ENCODE peak calls at places on chromosome 11, in six cellular contexts. V, Q, X, Z, O and D are unnamed samples.

GRCh38 chr11:70739811-70740474 is 341.6 kb downstream of the CTTN start:
- DNase-seq in X (no peak), V (no peak), Z (no peak), Q (no peak), O (no peak), D (no peak)

GRCh38 chr11:113613619-113614018 is 92.5 kb downstream of the TMPRSS5 start:
- DNase-seq in V (no peak), Q (no peak), O (no peak), X (no peak), Z (no peak), D (no peak)

GRCh38 chr11:36009469-36009868 is 65.6 kb downstream of the LDLRAD3 start:
- DNase-seq in O (no peak), Q (peak), Z (no peak), X (no peak), V (no peak), D (peak)

GRCh38 chr11:119187123-119187892 is 2.0 kb downstream of the NHERF4 start:
- DNase-seq in Q (no peak), X (no peak), V (no peak), O (no peak), Z (no peak), D (no peak)

GRCh38 chr11:42770444-42771065 is 541.2 kb upstream of the API5 start:
- DNase-seq in X (no peak), Z (no peak), Q (no peak), O (no peak), V (no peak), D (no peak)

GRCh38 chr11:5605849-5606248 is 9.4 kb downstream of the TRIM6 start:
- DNase-seq in X (no peak), V (no peak), O (no peak), Q (peak), Z (no peak), D (no peak)

GRCh38 chr11:9565822-9566560 is 7.5 kb upstream of the WEE1 start:
- DNase-seq in Z (no peak), O (peak), X (peak), V (peak), Q (peak), D (peak)

GRCh38 chr11:46916251-46916650 is 2.1 kb downstream of the LRP4 start:
- DNase-seq in Q (no peak), O (no peak), V (no peak), X (no peak), Z (no peak), D (no peak)

GRCh38 chr11:120707663-120708062 is 196.1 kb downstream of the GRIK4 start:
- DNase-seq in V (no peak), Q (no peak), Z (no peak), O (no peak), X (no peak), D (no peak)

GRCh38 chr11:125892071-125892470 is 4.6 kb downstream of the HYLS1 start:
- DNase-seq in O (no peak), V (no peak), Z (no peak), X (no peak), Q (no peak), D (no peak)

GRCh38 chr11:26960265-26960664 is 33.6 kb upstream of the FIBIN start:
- DNase-seq in V (no peak), Q (peak), Z (no peak), X (no peak), O (no peak), D (no peak)

GRCh38 chr11:120432056-120433018 is 79.2 kb upstream of the GRIK4 start:
- DNase-seq in Z (no peak), V (peak), X (peak), O (no peak), Q (peak), D (peak)

GRCh38 chr11:119338318-119338890 is 2.3 kb downstream of the C1QTNF5 start:
- DNase-seq in X (peak), Q (peak), V (no peak), O (peak), Z (no peak), D (no peak)

GRCh38 chr11:43925932-43926505 is 16.4 kb upstream of the C11orf96 start:
- DNase-seq in X (no peak), V (no peak), O (no peak), Q (no peak), Z (no peak), D (no peak)

GRCh38 chr11:12219732-12220131 is 109.3 kb downstream of the MICAL2 start:
- DNase-seq in Z (no peak), V (no peak), O (no peak), Q (no peak), X (no peak), D (no peak)

GRCh38 chr11:1852885-1853284 is at the start of gene LSP1:
- DNase-seq in V (no peak), X (no peak), Q (no peak), Z (peak), O (peak), D (no peak)

GRCh38 chr11:18722293-18722637 is 3.7 kb downstream of the IGSF22 start:
- DNase-seq in O (no peak), X (no peak), V (no peak), Z (no peak), Q (no peak), D (no peak)

GRCh38 chr11:44095506-44096359 is at the start of gene EXT2:
- DNase-seq in O (peak), V (peak), Q (peak), Z (peak), X (peak), D (peak)

GRCh38 chr11:78657441-78657840 is 82.8 kb upstream of the NARS2 start:
- DNase-seq in Z (no peak), O (no peak), Q (no peak), X (no peak), V (no peak), D (no peak)

GRCh38 chr11:9263840-9264380 is 1.2 kb downstream of the DENND5A start:
- DNase-seq in X (no peak), V (no peak), Q (peak), Z (peak), O (peak), D (no peak)

GRCh38 chr11:70024773-70025045 is 53.4 kb upstream of the ANO1 start:
- DNase-seq in Q (no peak), O (no peak), X (no peak), Z (no peak), V (no peak), D (no peak)

GRCh38 chr11:44342616-44343015 is 32.7 kb upstream of the ALX4 start:
- DNase-seq in O (no peak), X (no peak), Q (no peak), Z (no peak), V (no peak), D (no peak)